ENCODE peak calls at places on chromosomes 12 and 14, in six cellular contexts. J, A, E, K, X and L are unnamed samples.
A peak's percentile ranks its signal among the peaks of the same experiment; 100 is the strongest.

GRCh38 chr12:116861331-116861730 is 19.9 kb downstream of the HRK start:
- DNase-seq in J (peak; percentile 79), A (no peak), E (no peak), K (no peak), X (peak; percentile 54), L (peak; percentile 4)

GRCh38 chr12:106226884-106227640 is 20.8 kb downstream of the CKAP4 start:
- DNase-seq in J (peak; percentile 73), A (no peak), E (no peak), K (no peak), X (peak; percentile 41), L (no peak)

GRCh38 chr12:114479831-114480230 is 73.9 kb upstream of the TBX5 start:
- DNase-seq in J (peak; percentile 3), A (no peak), E (no peak), K (no peak), X (no peak), L (no peak)

GRCh38 chr12:52708010-52708409 is 4.7 kb upstream of the KRT77 start:
- DNase-seq in J (no peak), A (no peak), E (no peak), K (no peak), X (no peak), L (no peak)

GRCh38 chr12:7877421-7877820 is 4.7 kb upstream of the SLC2A14 start:
- DNase-seq in J (no peak), A (no peak), E (no peak), K (no peak), X (no peak), L (no peak)

GRCh38 chr14:55136241-55136640 is 7.2 kb downstream of the LGALS3 start:
- DNase-seq in J (peak; percentile 59), A (no peak), E (no peak), K (no peak), X (peak; percentile 37), L (no peak)

GRCh38 chr14:41607119-41607785 is 576 bp downstream of the LRFN5 start:
- DNase-seq in J (peak; percentile 4), A (no peak), E (no peak), K (no peak), X (no peak), L (no peak)

GRCh38 chr12:98896938-98897337 is 251.8 kb downstream of the APAF1 start:
- DNase-seq in J (no peak), A (no peak), E (no peak), K (no peak), X (no peak), L (no peak)

GRCh38 chr12:111268738-111269572 is 99.9 kb downstream of the PHETA1 start:
- DNase-seq in J (peak; percentile 35), A (no peak), E (no peak), K (no peak), X (no peak), L (no peak)